ENCODE peak calls at places on chromosomes 13 and 19, in four cellular contexts. S is M059J; X is stimulated activated CD4-positive, alpha-beta T cell treated with anti-CD3 and anti-CD28 coated beads, Interleukin-15, amount 100 ng/mL, for 24 hours; G is mucosa of descending colon. E is an unnamed sample.

GRCh38 chr19:14632286-14632685 is 42.4 kb downstream of the ADGRE3 start:
- DNase-seq in S (peak; percentile 35), X (peak; percentile 14), G (no peak), E (peak; percentile 49)

GRCh38 chr19:33393286-33394005 is 19.9 kb downstream of the CEBPG start:
- DNase-seq in S (no peak), X (no peak), G (peak; percentile 31), E (no peak)

GRCh38 chr13:27997904-27998522 is 9.5 kb upstream of the URAD start:
- DNase-seq in S (peak; percentile 24), X (peak; percentile 33), G (peak; percentile 70), E (peak; percentile 11)

GRCh38 chr19:50640368-50640767 is 687 bp upstream of the SYT3 start:
- DNase-seq in S (no peak), X (no peak), G (no peak), E (no peak)

GRCh38 chr19:51681286-51681956 is 11.7 kb upstream of the SPACA6 start:
- DNase-seq in S (peak; percentile 51), X (no peak), G (no peak), E (no peak)

GRCh38 chr13:65133094-65133493 is 2097.0 kb downstream of the PCDH9 start:
- DNase-seq in S (peak; percentile 21), X (no peak), G (no peak), E (peak; percentile 47)

GRCh38 chr13:114148521-114148855 is 16.1 kb upstream of the RASA3 start:
- DNase-seq in S (no peak), X (peak; percentile 85), G (peak; percentile 50), E (no peak)

GRCh38 chr13:56864451-56864850 is 276.3 kb upstream of the PRR20A start:
- DNase-seq in S (no peak), X (no peak), G (no peak), E (no peak)

GRCh38 chr13:112067121-112067741 is at the start of gene SOX1:
- DNase-seq in S (no peak), X (no peak), G (no peak), E (no peak)

GRCh38 chr19:2424686-2425621 is 2.4 kb downstream of the TIMM13 start:
- DNase-seq in S (no peak), X (no peak), G (no peak), E (no peak)

GRCh38 chr13:61094865-61095264 is 320.8 kb downstream of the PCDH20 start:
- DNase-seq in S (no peak), X (no peak), G (no peak), E (no peak)

GRCh38 chr13:95113601-95114000 is 187.7 kb downstream of the ABCC4 start:
- DNase-seq in S (no peak), X (no peak), G (no peak), E (no peak)

GRCh38 chr13:74771964-74772363 is 637.8 kb upstream of the KLF12 start:
- DNase-seq in S (peak; percentile 86), X (no peak), G (no peak), E (peak; percentile 62)

GRCh38 chr13:110551284-110551683 is 10.2 kb downstream of the RAB20 start:
- DNase-seq in S (no peak), X (no peak), G (no peak), E (no peak)

GRCh38 chr13:33251131-33251629 is 34.4 kb downstream of the STARD13 start:
- DNase-seq in S (peak; percentile 98), X (no peak), G (no peak), E (peak; percentile 97)

GRCh38 chr13:60467098-60467497 is 70.1 kb downstream of the TDRD3 start:
- DNase-seq in S (no peak), X (no peak), G (no peak), E (no peak)

GRCh38 chr13:47426126-47426849 is 529.4 kb upstream of the HTR2A start:
- DNase-seq in S (peak; percentile 73), X (no peak), G (no peak), E (peak; percentile 32)

GRCh38 chr19:32570081-32570785 is 10.8 kb upstream of the PDCD5 start:
- DNase-seq in S (peak; percentile 69), X (peak; percentile 41), G (peak; percentile 48), E (peak; percentile 69)

GRCh38 chr13:36362251-36362650 is 16.1 kb upstream of the SPART start:
- DNase-seq in S (peak; percentile 55), X (no peak), G (no peak), E (peak; percentile 25)

GRCh38 chr13:36130542-36131214 is 504 bp downstream of the DCLK1 start:
- DNase-seq in S (peak; percentile 36), X (no peak), G (no peak), E (no peak)

GRCh38 chr13:74929436-74929835 is 552.5 kb downstream of the TBC1D4 start:
- DNase-seq in S (no peak), X (no peak), G (no peak), E (no peak)

GRCh38 chr19:13012690-13013608 is 17.7 kb downstream of the NFIX start:
- DNase-seq in S (peak; percentile 84), X (peak; percentile 57), G (peak; percentile 73), E (peak; percentile 65)

GRCh38 chr19:1430201-1430621 is 8.0 kb upstream of the RPS15 start:
- DNase-seq in S (no peak), X (no peak), G (no peak), E (no peak)

GRCh38 chr13:34750078-34750703 is 191.9 kb upstream of the NBEA start:
- DNase-seq in S (peak; percentile 34), X (no peak), G (peak; percentile 51), E (no peak)

GRCh38 chr19:32812571-32812970 is 57.0 kb downstream of the SLC7A9 start:
- DNase-seq in S (no peak), X (no peak), G (no peak), E (no peak)

GRCh38 chr19:402786-403185 is 6.2 kb downstream of the C2CD4C start:
- DNase-seq in S (no peak), X (no peak), G (no peak), E (no peak)

GRCh38 chr19:12695997-12696365 is 450 bp downstream of the FBXW9 start:
- DNase-seq in S (peak; percentile 9), X (peak; percentile 43), G (no peak), E (no peak)

GRCh38 chr13:109007946-109008345 is 378.5 kb downstream of the MYO16 start:
- DNase-seq in S (no peak), X (no peak), G (no peak), E (no peak)

GRCh38 chr13:98571955-98572662 is 4.8 kb downstream of the STK24 start:
- DNase-seq in S (no peak), X (peak; percentile 26), G (peak; percentile 59), E (peak; percentile 26)

GRCh38 chr13:24040835-24041234 is 119.7 kb upstream of the SPATA13 start:
- DNase-seq in S (no peak), X (no peak), G (no peak), E (no peak)

GRCh38 chr19:11510444-11510843 is 4.8 kb upstream of the ZNF653 start:
- DNase-seq in S (no peak), X (no peak), G (no peak), E (no peak)

GRCh38 chr13:109630281-109630680 is 156.1 kb downstream of the IRS2 start:
- DNase-seq in S (no peak), X (no peak), G (no peak), E (no peak)

GRCh38 chr13:20495087-20496023 is 30.3 kb downstream of the CRYL1 start:
- DNase-seq in S (peak; percentile 60), X (peak; percentile 66), G (no peak), E (peak; percentile 68)

E was measured in A172.